ENCODE peak calls at places on chromosomes 13 and 19, in four cellular contexts. One of them, this sample, is unnamed.

GRCh38 chr13:98428256-98428966 is 148.5 kb downstream of the STK24 start:
- ATAC-seq in activated T-cell treated with anti-CD3 and anti-CD28 coated beads, Interleukin-2, amount 50 U/mL, for 72 hours: no peak
- ATAC-seq in activated CD4-positive, alpha-beta T cell treated with anti-CD3 and anti-CD28 coated beads for 36 hours: no peak
- ATAC-seq in activated naive CD8-positive, alpha-beta T cell treated with anti-CD3 and anti-CD28 coated beads, Interleukin-2, amount 10 ng/mL, durations not matched to agents 7 days and 5 days: no peak
- ATAC-seq in this sample: no peak

GRCh38 chr13:73939603-73940002 is 194.6 kb downstream of the KLF12 start:
- ATAC-seq in activated T-cell treated with anti-CD3 and anti-CD28 coated beads, Interleukin-2, amount 50 U/mL, for 72 hours: peak; percentile 10
- ATAC-seq in activated naive CD8-positive, alpha-beta T cell treated with anti-CD3 and anti-CD28 coated beads, Interleukin-2, amount 10 ng/mL, durations not matched to agents 7 days and 5 days: no peak
- ATAC-seq in activated CD4-positive, alpha-beta T cell treated with anti-CD3 and anti-CD28 coated beads for 36 hours: peak; percentile 35
- ATAC-seq in this sample: no peak

GRCh38 chr13:26529441-26529840 is 28.0 kb upstream of the WASF3 start:
- ATAC-seq in activated naive CD8-positive, alpha-beta T cell treated with anti-CD3 and anti-CD28 coated beads, Interleukin-2, amount 10 ng/mL, durations not matched to agents 7 days and 5 days: no peak
- ATAC-seq in activated CD4-positive, alpha-beta T cell treated with anti-CD3 and anti-CD28 coated beads for 36 hours: no peak
- ATAC-seq in activated T-cell treated with anti-CD3 and anti-CD28 coated beads, Interleukin-2, amount 50 U/mL, for 72 hours: no peak
- ATAC-seq in this sample: no peak

GRCh38 chr19:41323430-41324125 is 13.6 kb downstream of the CCDC97 start:
- ATAC-seq in activated CD4-positive, alpha-beta T cell treated with anti-CD3 and anti-CD28 coated beads for 36 hours: no peak
- ATAC-seq in activated naive CD8-positive, alpha-beta T cell treated with anti-CD3 and anti-CD28 coated beads, Interleukin-2, amount 10 ng/mL, durations not matched to agents 7 days and 5 days: no peak
- ATAC-seq in activated T-cell treated with anti-CD3 and anti-CD28 coated beads, Interleukin-2, amount 50 U/mL, for 72 hours: no peak
- ATAC-seq in this sample: peak; percentile 73

GRCh38 chr19:21362291-21362690 is 3.5 kb downstream of the ZNF738 start:
- ATAC-seq in activated CD4-positive, alpha-beta T cell treated with anti-CD3 and anti-CD28 coated beads for 36 hours: no peak
- ATAC-seq in activated T-cell treated with anti-CD3 and anti-CD28 coated beads, Interleukin-2, amount 50 U/mL, for 72 hours: no peak
- ATAC-seq in activated naive CD8-positive, alpha-beta T cell treated with anti-CD3 and anti-CD28 coated beads, Interleukin-2, amount 10 ng/mL, durations not matched to agents 7 days and 5 days: no peak
- ATAC-seq in this sample: no peak

GRCh38 chr13:27158335-27158734 is 13.3 kb downstream of the USP12 start:
- ATAC-seq in activated T-cell treated with anti-CD3 and anti-CD28 coated beads, Interleukin-2, amount 50 U/mL, for 72 hours: peak; percentile 66
- ATAC-seq in activated CD4-positive, alpha-beta T cell treated with anti-CD3 and anti-CD28 coated beads for 36 hours: peak; percentile 30
- ATAC-seq in activated naive CD8-positive, alpha-beta T cell treated with anti-CD3 and anti-CD28 coated beads, Interleukin-2, amount 10 ng/mL, durations not matched to agents 7 days and 5 days: no peak
- ATAC-seq in this sample: no peak

GRCh38 chr13:72121466-72121865 is 254.5 kb upstream of the DACH1 start:
- ATAC-seq in activated naive CD8-positive, alpha-beta T cell treated with anti-CD3 and anti-CD28 coated beads, Interleukin-2, amount 10 ng/mL, durations not matched to agents 7 days and 5 days: no peak
- ATAC-seq in activated CD4-positive, alpha-beta T cell treated with anti-CD3 and anti-CD28 coated beads for 36 hours: no peak
- ATAC-seq in activated T-cell treated with anti-CD3 and anti-CD28 coated beads, Interleukin-2, amount 50 U/mL, for 72 hours: no peak
- ATAC-seq in this sample: no peak

GRCh38 chr19:37936166-37936565 is 29.2 kb downstream of the SIPA1L3 start:
- ATAC-seq in activated T-cell treated with anti-CD3 and anti-CD28 coated beads, Interleukin-2, amount 50 U/mL, for 72 hours: no peak
- ATAC-seq in activated naive CD8-positive, alpha-beta T cell treated with anti-CD3 and anti-CD28 coated beads, Interleukin-2, amount 10 ng/mL, durations not matched to agents 7 days and 5 days: no peak
- ATAC-seq in activated CD4-positive, alpha-beta T cell treated with anti-CD3 and anti-CD28 coated beads for 36 hours: no peak
- ATAC-seq in this sample: no peak

GRCh38 chr19:46932346-46932745 is 71.5 kb downstream of the ARHGAP35 start:
- ATAC-seq in activated T-cell treated with anti-CD3 and anti-CD28 coated beads, Interleukin-2, amount 50 U/mL, for 72 hours: no peak
- ATAC-seq in activated CD4-positive, alpha-beta T cell treated with anti-CD3 and anti-CD28 coated beads for 36 hours: no peak
- ATAC-seq in activated naive CD8-positive, alpha-beta T cell treated with anti-CD3 and anti-CD28 coated beads, Interleukin-2, amount 10 ng/mL, durations not matched to agents 7 days and 5 days: no peak
- ATAC-seq in this sample: no peak

GRCh38 chr13:40197936-40198335 is 468.5 kb downstream of the FOXO1 start:
- ATAC-seq in activated CD4-positive, alpha-beta T cell treated with anti-CD3 and anti-CD28 coated beads for 36 hours: no peak
- ATAC-seq in activated T-cell treated with anti-CD3 and anti-CD28 coated beads, Interleukin-2, amount 50 U/mL, for 72 hours: no peak
- ATAC-seq in activated naive CD8-positive, alpha-beta T cell treated with anti-CD3 and anti-CD28 coated beads, Interleukin-2, amount 10 ng/mL, durations not matched to agents 7 days and 5 days: no peak
- ATAC-seq in this sample: no peak

GRCh38 chr13:93674337-93674755 is 447.7 kb downstream of the GPC6 start:
- ATAC-seq in activated CD4-positive, alpha-beta T cell treated with anti-CD3 and anti-CD28 coated beads for 36 hours: no peak
- ATAC-seq in activated T-cell treated with anti-CD3 and anti-CD28 coated beads, Interleukin-2, amount 50 U/mL, for 72 hours: no peak
- ATAC-seq in activated naive CD8-positive, alpha-beta T cell treated with anti-CD3 and anti-CD28 coated beads, Interleukin-2, amount 10 ng/mL, durations not matched to agents 7 days and 5 days: no peak
- ATAC-seq in this sample: no peak

GRCh38 chr13:109657395-109657794 is 129.0 kb downstream of the IRS2 start:
- ATAC-seq in activated naive CD8-positive, alpha-beta T cell treated with anti-CD3 and anti-CD28 coated beads, Interleukin-2, amount 10 ng/mL, durations not matched to agents 7 days and 5 days: no peak
- ATAC-seq in activated T-cell treated with anti-CD3 and anti-CD28 coated beads, Interleukin-2, amount 50 U/mL, for 72 hours: no peak
- ATAC-seq in activated CD4-positive, alpha-beta T cell treated with anti-CD3 and anti-CD28 coated beads for 36 hours: no peak
- ATAC-seq in this sample: no peak

GRCh38 chr13:67078062-67078461 is 152.1 kb downstream of the PCDH9 start:
- ATAC-seq in activated CD4-positive, alpha-beta T cell treated with anti-CD3 and anti-CD28 coated beads for 36 hours: no peak
- ATAC-seq in activated T-cell treated with anti-CD3 and anti-CD28 coated beads, Interleukin-2, amount 50 U/mL, for 72 hours: no peak
- ATAC-seq in activated naive CD8-positive, alpha-beta T cell treated with anti-CD3 and anti-CD28 coated beads, Interleukin-2, amount 10 ng/mL, durations not matched to agents 7 days and 5 days: no peak
- ATAC-seq in this sample: no peak

GRCh38 chr19:33580026-33580644 is 41.6 kb upstream of the CHST8 start:
- ATAC-seq in activated naive CD8-positive, alpha-beta T cell treated with anti-CD3 and anti-CD28 coated beads, Interleukin-2, amount 10 ng/mL, durations not matched to agents 7 days and 5 days: no peak
- ATAC-seq in activated T-cell treated with anti-CD3 and anti-CD28 coated beads, Interleukin-2, amount 50 U/mL, for 72 hours: no peak
- ATAC-seq in activated CD4-positive, alpha-beta T cell treated with anti-CD3 and anti-CD28 coated beads for 36 hours: no peak
- ATAC-seq in this sample: no peak

GRCh38 chr19:53328967-53329366 is 4.6 kb upstream of the ZNF845 start:
- ATAC-seq in activated CD4-positive, alpha-beta T cell treated with anti-CD3 and anti-CD28 coated beads for 36 hours: no peak
- ATAC-seq in activated T-cell treated with anti-CD3 and anti-CD28 coated beads, Interleukin-2, amount 50 U/mL, for 72 hours: no peak
- ATAC-seq in activated naive CD8-positive, alpha-beta T cell treated with anti-CD3 and anti-CD28 coated beads, Interleukin-2, amount 10 ng/mL, durations not matched to agents 7 days and 5 days: no peak
- ATAC-seq in this sample: peak; percentile 39

GRCh38 chr19:18904334-18905057 is 8.5 kb upstream of the CERS1 start:
- ATAC-seq in activated CD4-positive, alpha-beta T cell treated with anti-CD3 and anti-CD28 coated beads for 36 hours: no peak
- ATAC-seq in activated T-cell treated with anti-CD3 and anti-CD28 coated beads, Interleukin-2, amount 50 U/mL, for 72 hours: no peak
- ATAC-seq in activated naive CD8-positive, alpha-beta T cell treated with anti-CD3 and anti-CD28 coated beads, Interleukin-2, amount 10 ng/mL, durations not matched to agents 7 days and 5 days: no peak
- ATAC-seq in this sample: no peak

GRCh38 chr19:3020321-3020960 is 8.6 kb downstream of the TLE2 start:
- ATAC-seq in activated naive CD8-positive, alpha-beta T cell treated with anti-CD3 and anti-CD28 coated beads, Interleukin-2, amount 10 ng/mL, durations not matched to agents 7 days and 5 days: no peak
- ATAC-seq in activated T-cell treated with anti-CD3 and anti-CD28 coated beads, Interleukin-2, amount 50 U/mL, for 72 hours: no peak
- ATAC-seq in activated CD4-positive, alpha-beta T cell treated with anti-CD3 and anti-CD28 coated beads for 36 hours: no peak
- ATAC-seq in this sample: no peak

GRCh38 chr19:29170554-29170953 is 42.4 kb downstream of the UQCRFS1 start:
- ATAC-seq in activated naive CD8-positive, alpha-beta T cell treated with anti-CD3 and anti-CD28 coated beads, Interleukin-2, amount 10 ng/mL, durations not matched to agents 7 days and 5 days: peak; percentile 39
- ATAC-seq in activated CD4-positive, alpha-beta T cell treated with anti-CD3 and anti-CD28 coated beads for 36 hours: no peak
- ATAC-seq in activated T-cell treated with anti-CD3 and anti-CD28 coated beads, Interleukin-2, amount 50 U/mL, for 72 hours: peak; percentile 32
- ATAC-seq in this sample: no peak

GRCh38 chr13:111045170-111045569 is 69.9 kb upstream of the ARHGEF7 start:
- ATAC-seq in activated naive CD8-positive, alpha-beta T cell treated with anti-CD3 and anti-CD28 coated beads, Interleukin-2, amount 10 ng/mL, durations not matched to agents 7 days and 5 days: no peak
- ATAC-seq in activated CD4-positive, alpha-beta T cell treated with anti-CD3 and anti-CD28 coated beads for 36 hours: no peak
- ATAC-seq in activated T-cell treated with anti-CD3 and anti-CD28 coated beads, Interleukin-2, amount 50 U/mL, for 72 hours: no peak
- ATAC-seq in this sample: no peak

GRCh38 chr19:6466526-6467248 is 2.6 kb downstream of the CRB3 start:
- ATAC-seq in activated T-cell treated with anti-CD3 and anti-CD28 coated beads, Interleukin-2, amount 50 U/mL, for 72 hours: no peak
- ATAC-seq in activated naive CD8-positive, alpha-beta T cell treated with anti-CD3 and anti-CD28 coated beads, Interleukin-2, amount 10 ng/mL, durations not matched to agents 7 days and 5 days: peak; percentile 29
- ATAC-seq in activated CD4-positive, alpha-beta T cell treated with anti-CD3 and anti-CD28 coated beads for 36 hours: no peak
- ATAC-seq in this sample: no peak

GRCh38 chr13:30133554-30133912 is 173.8 kb downstream of the KATNAL1 start:
- ATAC-seq in activated naive CD8-positive, alpha-beta T cell treated with anti-CD3 and anti-CD28 coated beads, Interleukin-2, amount 10 ng/mL, durations not matched to agents 7 days and 5 days: no peak
- ATAC-seq in activated CD4-positive, alpha-beta T cell treated with anti-CD3 and anti-CD28 coated beads for 36 hours: no peak
- ATAC-seq in activated T-cell treated with anti-CD3 and anti-CD28 coated beads, Interleukin-2, amount 50 U/mL, for 72 hours: no peak
- ATAC-seq in this sample: no peak

GRCh38 chr13:77345150-77345780 is 18.4 kb upstream of the MYCBP2 start:
- ATAC-seq in activated CD4-positive, alpha-beta T cell treated with anti-CD3 and anti-CD28 coated beads for 36 hours: peak; percentile 90
- ATAC-seq in activated T-cell treated with anti-CD3 and anti-CD28 coated beads, Interleukin-2, amount 50 U/mL, for 72 hours: peak; percentile 90
- ATAC-seq in activated naive CD8-positive, alpha-beta T cell treated with anti-CD3 and anti-CD28 coated beads, Interleukin-2, amount 10 ng/mL, durations not matched to agents 7 days and 5 days: no peak
- ATAC-seq in this sample: no peak

GRCh38 chr13:109868583-109869311 is 82.4 kb upstream of the IRS2 start:
- ATAC-seq in activated T-cell treated with anti-CD3 and anti-CD28 coated beads, Interleukin-2, amount 50 U/mL, for 72 hours: no peak
- ATAC-seq in activated CD4-positive, alpha-beta T cell treated with anti-CD3 and anti-CD28 coated beads for 36 hours: no peak
- ATAC-seq in activated naive CD8-positive, alpha-beta T cell treated with anti-CD3 and anti-CD28 coated beads, Interleukin-2, amount 10 ng/mL, durations not matched to agents 7 days and 5 days: no peak
- ATAC-seq in this sample: no peak

GRCh38 chr19:1441022-1441426 is 2.8 kb downstream of the RPS15 start:
- ATAC-seq in activated CD4-positive, alpha-beta T cell treated with anti-CD3 and anti-CD28 coated beads for 36 hours: no peak
- ATAC-seq in activated naive CD8-positive, alpha-beta T cell treated with anti-CD3 and anti-CD28 coated beads, Interleukin-2, amount 10 ng/mL, durations not matched to agents 7 days and 5 days: no peak
- ATAC-seq in activated T-cell treated with anti-CD3 and anti-CD28 coated beads, Interleukin-2, amount 50 U/mL, for 72 hours: no peak
- ATAC-seq in this sample: no peak

GRCh38 chr13:102933076-102933922 is 87.5 kb downstream of the ERCC5 start:
- ATAC-seq in activated T-cell treated with anti-CD3 and anti-CD28 coated beads, Interleukin-2, amount 50 U/mL, for 72 hours: no peak
- ATAC-seq in activated naive CD8-positive, alpha-beta T cell treated with anti-CD3 and anti-CD28 coated beads, Interleukin-2, amount 10 ng/mL, durations not matched to agents 7 days and 5 days: no peak
- ATAC-seq in activated CD4-positive, alpha-beta T cell treated with anti-CD3 and anti-CD28 coated beads for 36 hours: no peak
- ATAC-seq in this sample: no peak

GRCh38 chr19:6728346-6728745 is 7.9 kb upstream of the C3 start:
- ATAC-seq in activated naive CD8-positive, alpha-beta T cell treated with anti-CD3 and anti-CD28 coated beads, Interleukin-2, amount 10 ng/mL, durations not matched to agents 7 days and 5 days: no peak
- ATAC-seq in activated T-cell treated with anti-CD3 and anti-CD28 coated beads, Interleukin-2, amount 50 U/mL, for 72 hours: no peak
- ATAC-seq in activated CD4-positive, alpha-beta T cell treated with anti-CD3 and anti-CD28 coated beads for 36 hours: no peak
- ATAC-seq in this sample: no peak

GRCh38 chr19:33410915-33411401 is 37.4 kb downstream of the CEBPG start:
- ATAC-seq in activated T-cell treated with anti-CD3 and anti-CD28 coated beads, Interleukin-2, amount 50 U/mL, for 72 hours: no peak
- ATAC-seq in activated CD4-positive, alpha-beta T cell treated with anti-CD3 and anti-CD28 coated beads for 36 hours: no peak
- ATAC-seq in activated naive CD8-positive, alpha-beta T cell treated with anti-CD3 and anti-CD28 coated beads, Interleukin-2, amount 10 ng/mL, durations not matched to agents 7 days and 5 days: no peak
- ATAC-seq in this sample: no peak

GRCh38 chr13:108895220-108895704 is 265.9 kb downstream of the MYO16 start:
- ATAC-seq in activated CD4-positive, alpha-beta T cell treated with anti-CD3 and anti-CD28 coated beads for 36 hours: no peak
- ATAC-seq in activated T-cell treated with anti-CD3 and anti-CD28 coated beads, Interleukin-2, amount 50 U/mL, for 72 hours: no peak
- ATAC-seq in activated naive CD8-positive, alpha-beta T cell treated with anti-CD3 and anti-CD28 coated beads, Interleukin-2, amount 10 ng/mL, durations not matched to agents 7 days and 5 days: no peak
- ATAC-seq in this sample: no peak

This sample was measured in gastroesophageal sphincter.